ENCODE peak calls at places on chromosomes 5 and 9, in four cellular contexts. One of them, this sample, is unnamed.

GRCh38 chr5:176596689-176597416 is 13.1 kb downstream of the GPRIN1 start:
- DNase-seq in HepG2: no peak
- DNase-seq in GM12878: no peak
- DNase-seq in K562: no peak
- DNase-seq in this sample: no peak

GRCh38 chr5:143964919-143965318 is 153.0 kb downstream of the HMHB1 start:
- DNase-seq in HepG2: no peak
- DNase-seq in GM12878: no peak
- DNase-seq in K562: no peak
- DNase-seq in this sample: no peak

GRCh38 chr9:81772144-81772543 is 82.8 kb upstream of the TLE1 start:
- DNase-seq in HepG2: no peak
- DNase-seq in GM12878: no peak
- DNase-seq in K562: no peak
- DNase-seq in this sample: no peak

GRCh38 chr5:68872088-68872842 is 221.5 kb upstream of the SLC30A5 start:
- DNase-seq in HepG2: no peak
- DNase-seq in GM12878: no peak
- DNase-seq in K562: no peak
- DNase-seq in this sample: peak

GRCh38 chr5:146667633-146668032 is 151.6 kb upstream of the GPR151 start:
- DNase-seq in HepG2: no peak
- DNase-seq in GM12878: no peak
- DNase-seq in K562: no peak
- DNase-seq in this sample: no peak

GRCh38 chr5:4295663-4296339 is 700.2 kb downstream of the IRX1 start:
- DNase-seq in HepG2: no peak
- DNase-seq in GM12878: no peak
- DNase-seq in K562: peak
- DNase-seq in this sample: peak

GRCh38 chr9:137028281-137029057 is 432 bp upstream of the ABCA2 start:
- DNase-seq in HepG2: no peak
- DNase-seq in GM12878: no peak
- DNase-seq in K562: peak
- DNase-seq in this sample: peak

GRCh38 chr5:142246263-142246662 is 78.6 kb downstream of the SPRY4 start:
- DNase-seq in HepG2: peak
- DNase-seq in GM12878: no peak
- DNase-seq in K562: no peak
- DNase-seq in this sample: no peak

GRCh38 chr9:21455320-21455719 is 15.1 kb downstream of the IFNA1 start:
- DNase-seq in HepG2: peak
- DNase-seq in GM12878: no peak
- DNase-seq in K562: no peak
- DNase-seq in this sample: peak

GRCh38 chr5:124477577-124477976 is 268.9 kb downstream of the ZNF608 start:
- DNase-seq in HepG2: no peak
- DNase-seq in GM12878: no peak
- DNase-seq in K562: no peak
- DNase-seq in this sample: no peak

GRCh38 chr9:99264070-99264469 is 42.0 kb downstream of the SEC61B start:
- DNase-seq in HepG2: no peak
- DNase-seq in GM12878: no peak
- DNase-seq in K562: peak
- DNase-seq in this sample: peak

GRCh38 chr5:136511046-136511445 is 145.7 kb upstream of the TRPC7 start:
- DNase-seq in HepG2: no peak
- DNase-seq in GM12878: no peak
- DNase-seq in K562: peak
- DNase-seq in this sample: no peak

GRCh38 chr9:129557192-129558036 is 63.5 kb downstream of the C9orf50 start:
- DNase-seq in HepG2: peak
- DNase-seq in GM12878: no peak
- DNase-seq in K562: no peak
- DNase-seq in this sample: peak

GRCh38 chr5:167488371-167488770 is 803.1 kb upstream of the WWC1 start:
- DNase-seq in HepG2: no peak
- DNase-seq in GM12878: no peak
- DNase-seq in K562: no peak
- DNase-seq in this sample: no peak

GRCh38 chr5:86866036-86866435 is 248.3 kb downstream of the COX7C start:
- DNase-seq in HepG2: no peak
- DNase-seq in GM12878: no peak
- DNase-seq in K562: no peak
- DNase-seq in this sample: no peak

GRCh38 chr9:95511232-95511951 is 5.4 kb downstream of the PTCH1 start:
- DNase-seq in HepG2: peak
- DNase-seq in GM12878: no peak
- DNase-seq in K562: peak
- DNase-seq in this sample: peak

GRCh38 chr9:27828908-27829307 is 255.6 kb upstream of the C9orf72 start:
- DNase-seq in HepG2: no peak
- DNase-seq in GM12878: no peak
- DNase-seq in K562: no peak
- DNase-seq in this sample: no peak
- TF ChIP-seq TARDBP in HepG2: no peak
- TF ChIP-seq TARDBP in GM12878: no peak
- TF ChIP-seq TARDBP in K562: no peak
- TF ChIP-seq TARDBP in this sample: no peak

DNA sequence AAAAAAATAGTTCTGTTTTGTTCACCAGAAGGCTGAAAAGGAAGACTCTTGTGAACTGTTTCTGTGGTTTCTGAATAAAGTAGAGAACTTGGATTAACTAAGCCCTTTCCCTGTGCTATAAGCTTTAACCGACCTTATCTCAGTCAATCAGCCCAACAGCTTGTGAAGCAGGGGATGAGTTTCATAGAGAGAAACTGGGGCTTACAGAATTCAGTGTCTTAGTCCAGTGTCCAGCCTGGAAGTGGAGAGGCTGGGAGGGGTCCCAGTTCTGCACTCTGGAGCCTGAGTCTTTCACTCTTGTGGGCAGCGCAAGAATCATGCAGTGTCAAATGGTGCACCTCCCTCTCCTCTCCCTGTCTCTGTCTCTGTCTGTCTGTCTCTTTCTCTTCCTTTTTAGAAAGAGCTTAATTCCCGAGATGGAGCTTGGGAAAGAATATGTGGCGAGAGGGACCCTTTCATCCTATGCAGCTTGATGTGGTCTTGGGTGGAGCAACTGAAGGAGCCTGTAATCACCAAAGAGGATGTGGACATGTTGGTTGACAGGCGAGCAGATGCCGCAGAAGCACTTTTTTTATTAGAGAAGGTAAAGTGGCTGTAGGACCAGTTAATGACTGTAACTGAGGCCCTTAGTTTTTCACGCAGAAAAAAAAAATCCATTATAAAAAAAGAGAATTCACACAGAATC is 17.0 kb downstream of the PTPDC1 start:
- DNase-seq in HepG2: no peak
- DNase-seq in GM12878: no peak
- DNase-seq in K562: peak
- DNase-seq in this sample: no peak
- TF ChIP-seq FOXK2 in HepG2: no peak
- TF ChIP-seq FOXK2 in GM12878: no peak
- TF ChIP-seq FOXK2 in K562: no peak
- TF ChIP-seq FOXK2 in this sample: no peak

DNA sequence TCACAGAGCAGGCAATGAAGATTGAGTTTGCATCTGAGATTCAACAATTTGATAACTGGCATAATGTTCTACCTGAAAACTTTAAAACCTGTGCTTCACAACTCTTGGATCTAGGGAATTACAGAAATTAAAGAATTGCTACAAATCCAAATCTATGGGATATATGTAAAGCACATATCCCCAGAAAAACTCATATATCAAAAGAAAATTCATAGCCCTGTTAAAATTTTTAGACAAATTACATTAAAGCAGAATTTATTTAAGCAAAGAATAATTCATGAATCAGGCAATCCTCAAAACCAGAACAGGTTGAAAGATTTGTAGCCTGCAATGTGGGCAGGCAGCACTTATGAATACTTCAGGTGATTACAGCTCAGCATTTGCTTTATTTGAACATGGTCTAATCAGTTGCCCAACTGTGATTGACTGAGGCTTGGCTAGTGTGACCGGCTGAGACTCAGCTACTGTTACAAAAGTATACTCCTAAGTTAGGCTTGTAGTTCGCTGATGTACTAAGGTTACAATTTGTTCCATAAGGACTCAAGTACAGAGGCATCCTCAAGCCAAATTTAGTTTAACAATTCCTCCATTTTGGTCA is 10.3 kb upstream of the UBTD2 start:
- DNase-seq in HepG2: no peak
- DNase-seq in GM12878: no peak
- DNase-seq in K562: no peak
- DNase-seq in this sample: no peak
- TF ChIP-seq TARDBP in HepG2: no peak
- TF ChIP-seq TARDBP in GM12878: no peak
- TF ChIP-seq TARDBP in K562: no peak
- TF ChIP-seq TARDBP in this sample: no peak

GRCh38 chr9:134295101-134295745 is 31.0 kb upstream of the RXRA start:
- DNase-seq in HepG2: no peak
- DNase-seq in GM12878: no peak
- DNase-seq in K562: no peak
- DNase-seq in this sample: no peak

GRCh38 chr9:134293031-134293521 is 33.2 kb upstream of the RXRA start:
- DNase-seq in HepG2: no peak
- DNase-seq in GM12878: no peak
- DNase-seq in K562: no peak
- DNase-seq in this sample: no peak

GRCh38 chr9:134295746-134296250 is 30.5 kb upstream of the RXRA start:
- DNase-seq in HepG2: no peak
- DNase-seq in GM12878: no peak
- DNase-seq in K562: no peak
- DNase-seq in this sample: no peak

GRCh38 chr9:134293576-134294227 is 32.6 kb upstream of the RXRA start:
- DNase-seq in HepG2: no peak
- DNase-seq in GM12878: no peak
- DNase-seq in K562: no peak
- DNase-seq in this sample: no peak

DNA sequence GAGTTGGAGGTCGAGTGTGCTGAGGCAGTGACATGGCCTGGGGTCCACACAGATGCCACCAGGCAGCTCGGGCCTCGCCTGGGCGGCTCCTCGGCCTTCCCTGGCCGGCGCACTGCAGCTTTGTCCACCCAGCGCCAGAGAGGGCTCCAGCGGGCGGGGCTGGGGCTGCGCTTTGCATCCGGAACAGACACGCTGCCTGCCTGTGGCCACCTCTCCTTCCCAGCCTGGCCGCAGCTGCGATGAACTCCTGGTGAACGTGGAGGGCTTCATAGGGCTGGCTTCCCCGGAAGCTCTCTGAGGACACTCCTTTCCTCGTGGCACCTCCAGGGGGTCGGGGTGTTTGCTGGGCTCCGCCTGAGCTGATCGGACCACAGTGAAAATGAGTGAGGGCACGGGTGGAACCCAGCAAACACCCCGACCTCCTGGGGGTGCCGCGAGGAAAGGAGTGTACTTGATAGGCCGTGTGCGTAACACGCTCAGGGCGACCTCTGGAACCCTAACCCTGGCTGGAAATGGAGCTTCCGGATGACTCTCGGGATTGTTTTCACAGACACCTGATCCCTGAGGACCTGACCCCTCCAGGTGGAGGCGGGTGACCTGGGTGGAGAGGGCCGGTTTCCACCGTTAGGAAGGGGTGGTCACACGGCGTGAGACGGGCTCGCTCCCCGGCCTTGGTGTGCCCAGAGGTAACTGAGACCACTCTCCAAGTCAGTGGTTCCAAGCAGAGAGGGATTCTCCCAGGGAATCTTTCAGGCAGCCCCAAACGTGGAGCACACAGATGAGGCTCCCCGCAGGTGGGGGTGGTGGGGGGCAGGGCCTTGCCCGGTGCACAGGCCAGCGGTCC is 31.8 kb upstream of the RXRA start:
- DNase-seq in HepG2: no peak
- DNase-seq in GM12878: no peak
- DNase-seq in K562: no peak
- DNase-seq in this sample: no peak
- TF ChIP-seq FOXK2 in HepG2: no peak
- TF ChIP-seq FOXK2 in GM12878: no peak
- TF ChIP-seq FOXK2 in K562: no peak
- TF ChIP-seq FOXK2 in this sample: no peak

DNA sequence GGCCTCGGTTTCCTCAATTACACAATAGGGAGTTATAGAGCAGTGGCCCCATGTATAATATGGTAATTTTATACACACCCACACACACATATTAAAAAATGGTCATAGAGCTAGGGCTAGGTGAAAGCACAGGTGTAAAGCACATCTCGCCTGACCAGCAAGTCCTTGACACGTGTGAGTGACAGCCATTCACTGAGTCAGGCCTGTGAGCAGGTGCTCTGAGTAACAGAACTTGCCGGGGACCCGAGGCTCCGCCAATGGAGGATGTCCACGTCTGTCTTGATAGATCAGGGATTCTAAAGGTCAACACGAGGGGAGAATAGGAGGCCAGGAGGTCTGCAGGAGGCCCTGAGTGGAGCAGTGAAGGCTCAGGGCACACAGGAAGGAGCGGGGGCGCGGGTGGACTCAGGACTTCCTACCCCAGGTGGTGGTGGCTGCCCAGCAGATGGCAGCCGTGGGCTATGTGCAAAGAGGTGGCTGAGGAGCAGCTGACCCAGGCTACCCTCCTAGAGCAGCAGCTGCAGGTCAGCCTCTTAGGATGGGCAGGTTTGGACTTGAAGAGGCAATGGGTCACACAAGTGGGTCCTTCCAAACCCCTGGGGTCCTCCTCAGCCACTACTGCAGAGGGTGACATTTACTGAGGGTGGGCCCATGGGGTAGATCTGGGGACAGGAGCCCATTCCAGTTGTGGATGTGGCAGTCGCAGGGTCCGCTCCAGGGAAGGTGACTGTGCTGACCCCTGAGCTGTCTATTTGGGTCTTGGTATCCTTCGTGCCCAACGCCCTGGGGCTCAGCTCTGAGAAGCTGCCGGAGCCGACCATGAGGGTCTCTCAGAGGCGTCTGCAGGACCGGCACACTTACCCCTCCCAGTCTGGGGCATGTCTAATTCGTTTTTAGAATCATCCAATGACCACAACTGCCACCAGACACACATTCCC is 45.9 kb downstream of the PRRT1B start:
- DNase-seq in HepG2: peak
- DNase-seq in GM12878: peak
- DNase-seq in K562: peak
- DNase-seq in this sample: peak
- TF ChIP-seq TARDBP in HepG2: peak
- TF ChIP-seq TARDBP in GM12878: no peak
- TF ChIP-seq TARDBP in K562: no peak
- TF ChIP-seq TARDBP in this sample: no peak

DNA sequence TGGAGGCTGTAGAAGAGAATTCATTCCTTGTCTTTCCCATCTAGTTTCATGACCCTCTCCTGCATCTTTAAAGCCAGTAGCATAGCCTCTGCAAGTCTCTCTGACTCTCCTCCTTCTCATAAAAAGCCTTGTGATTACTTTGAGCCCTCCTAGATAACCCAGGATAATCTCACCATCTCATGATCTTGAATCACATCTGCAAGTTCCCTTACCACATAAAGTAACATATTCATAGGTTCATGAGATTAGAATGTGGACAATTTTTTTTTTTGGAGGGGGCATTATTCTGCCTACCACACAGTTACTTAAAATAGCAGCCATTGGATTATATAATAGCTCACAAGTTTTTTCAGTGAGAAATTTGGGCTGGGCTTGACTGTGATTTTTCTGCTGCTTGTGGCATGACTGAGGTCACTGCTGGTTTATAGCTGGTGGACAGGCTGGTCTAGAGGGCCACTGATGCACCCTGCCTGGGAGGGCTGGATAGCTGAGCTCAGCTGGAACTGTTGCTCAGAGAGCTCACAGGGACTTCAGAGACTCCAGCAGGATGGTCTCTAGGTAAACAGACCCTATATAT is 134.9 kb downstream of the FBXL7 start:
- DNase-seq in HepG2: no peak
- DNase-seq in GM12878: no peak
- DNase-seq in K562: no peak
- DNase-seq in this sample: no peak
- TF ChIP-seq FOXK2 in HepG2: no peak
- TF ChIP-seq FOXK2 in GM12878: no peak
- TF ChIP-seq FOXK2 in K562: no peak
- TF ChIP-seq FOXK2 in this sample: no peak